ENCODE peak calls at places on chromosome 22, in six cellular contexts. O is endothelial cell, E is tibial artery, Q is Caki2, G is NAMALWA, N is glutamatergic neuron. T is an unnamed sample.

GRCh38 chr22:42171417-42171816 is 40.8 kb upstream of the CYP2D6 start:
- DNase-seq in O (no peak), Q (no peak), N (no peak), G (no peak), E (no peak), T (no peak)

GRCh38 chr22:27476729-27477128 is 324.8 kb downstream of the MN1 start:
- DNase-seq in Q (peak; percentile 78), E (no peak), G (no peak), N (no peak), O (no peak), T (no peak)

GRCh38 chr22:43346521-43346929 is 3.4 kb upstream of the SCUBE1 start:
- DNase-seq in O (peak; percentile 77), N (peak; percentile 69), Q (peak; percentile 37), G (peak; percentile 67), E (no peak), T (peak; percentile 63)

GRCh38 chr22:19876314-19876940 is 21.8 kb upstream of the GNB1L start:
- DNase-seq in O (no peak), N (peak; percentile 11), E (no peak), G (no peak), Q (no peak), T (no peak)

GRCh38 chr22:28734393-28734792 is 7.2 kb downstream of the CHEK2 start:
- DNase-seq in O (no peak), E (no peak), G (no peak), N (no peak), Q (no peak), T (no peak)

GRCh38 chr22:29143848-29144785 is 61.6 kb upstream of the EMID1 start:
- DNase-seq in G (no peak), Q (no peak), E (no peak), O (no peak), N (no peak), T (no peak)

GRCh38 chr22:49807780-49808708 is 19.6 kb downstream of the BRD1 start:
- DNase-seq in O (no peak), G (no peak), E (no peak), N (no peak), Q (no peak), T (no peak)

GRCh38 chr22:27896251-27896650 is 22.8 kb downstream of the PITPNB start:
- DNase-seq in Q (no peak), O (no peak), N (no peak), G (no peak), E (no peak), T (no peak)

GRCh38 chr22:37195921-37196320 is 7.9 kb upstream of the C1QTNF6 start:
- DNase-seq in E (peak; percentile 32), Q (no peak), O (no peak), N (no peak), G (no peak), T (no peak)

GRCh38 chr22:46801826-46802607 is 39.6 kb downstream of the TBC1D22A start:
- DNase-seq in Q (no peak), G (no peak), E (peak; percentile 40), O (no peak), N (no peak), T (no peak)

GRCh38 chr22:48652796-48653195 is 1174.9 kb downstream of the BRD1 start:
- DNase-seq in E (no peak), O (no peak), G (no peak), N (no peak), Q (no peak), T (no peak)

GRCh38 chr22:43289551-43289963 is 53.6 kb downstream of the SCUBE1 start:
- DNase-seq in O (no peak), N (no peak), Q (no peak), E (no peak), G (no peak), T (no peak)

GRCh38 chr22:45529966-45530575 is 27.4 kb downstream of the FBLN1 start:
- DNase-seq in Q (no peak), O (no peak), G (no peak), E (no peak), N (no peak), T (no peak)

GRCh38 chr22:23137905-23138520 is 3.8 kb downstream of the RSPH14 start:
- DNase-seq in G (peak; percentile 89), O (no peak), E (no peak), N (no peak), Q (no peak), T (no peak)

GRCh38 chr22:46250035-46250782 is at the start of gene CDPF1:
- DNase-seq in G (peak; percentile 90), Q (peak; percentile 88), N (peak; percentile 93), E (peak; percentile 94), O (peak; percentile 91), T (peak; percentile 94)

GRCh38 chr22:38735126-38735464 is 20.7 kb downstream of the SUN2 start:
- DNase-seq in O (no peak), E (no peak), G (no peak), Q (no peak), N (no peak), T (no peak)

GRCh38 chr22:22858559-22858937 is 29.1 kb upstream of the IGLL5 start:
- DNase-seq in E (no peak), G (no peak), N (no peak), O (no peak), Q (no peak), T (no peak)

GRCh38 chr22:45962756-45963155 is 14.2 kb downstream of the WNT7B start:
- DNase-seq in G (no peak), E (no peak), N (no peak), Q (no peak), O (no peak), T (no peak)

GRCh38 chr22:30370681-30371080 is 13.9 kb downstream of the CCDC157 start:
- DNase-seq in Q (no peak), O (no peak), G (no peak), E (no peak), N (peak; percentile 38), T (peak; percentile 65)

GRCh38 chr22:41766476-41766875 is 34.0 kb upstream of the CCDC134 start:
- DNase-seq in N (no peak), G (no peak), E (no peak), O (no peak), Q (no peak), T (no peak)

GRCh38 chr22:42379961-42380537 is 52.2 kb downstream of the NFAM1 start:
- DNase-seq in O (no peak), Q (no peak), G (no peak), N (no peak), E (no peak), T (no peak)

GRCh38 chr22:49353185-49353584 is 474.5 kb downstream of the BRD1 start:
- DNase-seq in O (no peak), N (no peak), E (no peak), G (no peak), Q (no peak), T (no peak)

GRCh38 chr22:45009881-45010531 is at the start of gene PHF21B:
- DNase-seq in G (no peak), Q (no peak), N (peak; percentile 94), O (peak; percentile 85), E (no peak), T (peak; percentile 90)

GRCh38 chr22:46081831-46082210 is 68.5 kb upstream of the PPARA start:
- DNase-seq in N (no peak), E (no peak), O (no peak), G (no peak), Q (no peak), T (no peak)

GRCh38 chr22:46357711-46358505 is 22.4 kb downstream of the TRMU start:
- DNase-seq in Q (no peak), O (no peak), N (no peak), E (no peak), G (no peak), T (no peak)

GRCh38 chr22:50526849-50527801 is 1.7 kb upstream of the SCO2 start:
- DNase-seq in Q (peak; percentile 83), E (peak; percentile 81), O (no peak), G (peak; percentile 71), N (peak; percentile 36), T (no peak)

GRCh38 chr22:45262931-45263789 is 21.6 kb upstream of the UPK3A start:
- DNase-seq in E (no peak), Q (peak; percentile 41), N (no peak), G (peak; percentile 97), O (no peak), T (no peak)

GRCh38 chr22:44449061-44449682 is 48.9 kb downstream of the RTL6 start:
- DNase-seq in O (no peak), G (no peak), Q (peak; percentile 97), N (no peak), E (peak; percentile 45), T (no peak)

GRCh38 chr22:21009638-21010425 is 5.1 kb upstream of the P2RX6 start:
- DNase-seq in O (peak; percentile 70), E (no peak), N (no peak), G (peak; percentile 63), Q (no peak), T (no peak)

GRCh38 chr22:20503816-20504215 is 3.6 kb upstream of the MED15 start:
- DNase-seq in N (no peak), Q (peak; percentile 84), O (no peak), E (no peak), G (no peak), T (no peak)

T was measured in retina.